ENCODE peak calls at places on chromosomes 4 and X, in six cellular contexts. One of them, this sample, is unnamed.

GRCh38 chr4:139416073-139416673 is 37.7 kb upstream of the RAB33B start:
- DNase-seq in esophagus muscularis mucosa: no peak
- DNase-seq in left lung: no peak
- DNase-seq in upper lobe of right lung: no peak
- DNase-seq in suprapubic skin: no peak
- DNase-seq in cardiac muscle cell: peak; percentile 77
- DNase-seq in this sample: no peak

GRCh38 chr4:136680271-136680670 is 852.0 kb downstream of the PCDH18 start:
- DNase-seq in esophagus muscularis mucosa: no peak
- DNase-seq in left lung: no peak
- DNase-seq in upper lobe of right lung: no peak
- DNase-seq in suprapubic skin: no peak
- DNase-seq in cardiac muscle cell: no peak
- DNase-seq in this sample: no peak

GRCh38 chrX:55336176-55336575 is 71.5 kb upstream of the PAGE3 start:
- DNase-seq in esophagus muscularis mucosa: no peak
- DNase-seq in left lung: no peak
- DNase-seq in upper lobe of right lung: no peak
- DNase-seq in suprapubic skin: no peak
- DNase-seq in cardiac muscle cell: no peak
- DNase-seq in this sample: no peak

GRCh38 chrX:22699591-22700091 is 300.1 kb upstream of the DDX53 start:
- DNase-seq in esophagus muscularis mucosa: no peak
- DNase-seq in left lung: no peak
- DNase-seq in upper lobe of right lung: no peak
- DNase-seq in suprapubic skin: no peak
- DNase-seq in cardiac muscle cell: no peak
- DNase-seq in this sample: no peak

GRCh38 chr4:18020145-18020670 is 1.3 kb downstream of the LCORL start:
- DNase-seq in esophagus muscularis mucosa: no peak
- DNase-seq in left lung: no peak
- DNase-seq in upper lobe of right lung: no peak
- DNase-seq in suprapubic skin: no peak
- DNase-seq in cardiac muscle cell: peak; percentile 37
- DNase-seq in this sample: no peak

GRCh38 chr4:108683479-108683878 is 33.1 kb downstream of the OSTC start:
- DNase-seq in esophagus muscularis mucosa: no peak
- DNase-seq in left lung: no peak
- DNase-seq in upper lobe of right lung: no peak
- DNase-seq in suprapubic skin: no peak
- DNase-seq in cardiac muscle cell: peak; percentile 50
- DNase-seq in this sample: no peak

GRCh38 chr4:147480891-147481576 is at the start of gene EDNRA:
- DNase-seq in esophagus muscularis mucosa: no peak
- DNase-seq in left lung: peak; percentile 38
- DNase-seq in upper lobe of right lung: peak; percentile 71
- DNase-seq in suprapubic skin: no peak
- DNase-seq in cardiac muscle cell: peak; percentile 60
- DNase-seq in this sample: no peak

GRCh38 chrX:109927663-109928273 is 75.1 kb upstream of the TMEM164 start:
- DNase-seq in esophagus muscularis mucosa: no peak
- DNase-seq in left lung: no peak
- DNase-seq in upper lobe of right lung: no peak
- DNase-seq in suprapubic skin: no peak
- DNase-seq in cardiac muscle cell: no peak
- DNase-seq in this sample: no peak

GRCh38 chrX:154378059-154378798 is 866 bp upstream of the EMD start:
- DNase-seq in esophagus muscularis mucosa: no peak
- DNase-seq in left lung: peak; percentile 65
- DNase-seq in upper lobe of right lung: peak; percentile 86
- DNase-seq in suprapubic skin: no peak
- DNase-seq in cardiac muscle cell: peak; percentile 67
- DNase-seq in this sample: peak; percentile 89

GRCh38 chr4:53196872-53197759 is 168.7 kb downstream of the SCFD2 start:
- DNase-seq in esophagus muscularis mucosa: no peak
- DNase-seq in left lung: no peak
- DNase-seq in upper lobe of right lung: no peak
- DNase-seq in suprapubic skin: no peak
- DNase-seq in cardiac muscle cell: peak; percentile 95
- DNase-seq in this sample: no peak

DNA sequence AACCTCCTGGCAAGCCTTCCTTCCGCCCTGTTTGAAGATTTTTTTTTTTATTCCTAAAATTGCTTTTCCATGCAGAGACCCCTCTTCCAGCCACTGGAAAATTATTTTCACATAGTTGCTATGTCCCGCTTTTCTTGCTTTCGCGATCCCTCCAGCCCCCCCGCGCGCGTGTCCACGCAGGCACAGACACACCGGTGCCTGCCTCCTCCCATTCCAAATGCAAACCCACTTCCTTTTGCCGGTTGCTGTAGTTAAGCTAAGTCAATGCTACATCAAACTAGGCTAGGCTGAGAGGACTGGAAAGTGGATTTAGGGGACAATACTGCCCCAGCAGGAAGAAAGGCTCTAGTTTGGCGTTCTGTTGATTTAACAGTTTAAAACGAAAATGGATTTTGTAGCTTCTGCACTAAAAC is 111.0 kb downstream of the DHX15 start:
- DNase-seq in esophagus muscularis mucosa: no peak
- DNase-seq in left lung: no peak
- DNase-seq in upper lobe of right lung: no peak
- DNase-seq in suprapubic skin: no peak
- DNase-seq in cardiac muscle cell: peak; percentile 46
- DNase-seq in this sample: no peak
- TF ChIP-seq CTCF in esophagus muscularis mucosa: no peak
- TF ChIP-seq CTCF in left lung: no peak
- TF ChIP-seq CTCF in upper lobe of right lung: no peak
- TF ChIP-seq CTCF in suprapubic skin: no peak
- TF ChIP-seq CTCF in cardiac muscle cell: no peak
- TF ChIP-seq CTCF in this sample: no peak

DNA sequence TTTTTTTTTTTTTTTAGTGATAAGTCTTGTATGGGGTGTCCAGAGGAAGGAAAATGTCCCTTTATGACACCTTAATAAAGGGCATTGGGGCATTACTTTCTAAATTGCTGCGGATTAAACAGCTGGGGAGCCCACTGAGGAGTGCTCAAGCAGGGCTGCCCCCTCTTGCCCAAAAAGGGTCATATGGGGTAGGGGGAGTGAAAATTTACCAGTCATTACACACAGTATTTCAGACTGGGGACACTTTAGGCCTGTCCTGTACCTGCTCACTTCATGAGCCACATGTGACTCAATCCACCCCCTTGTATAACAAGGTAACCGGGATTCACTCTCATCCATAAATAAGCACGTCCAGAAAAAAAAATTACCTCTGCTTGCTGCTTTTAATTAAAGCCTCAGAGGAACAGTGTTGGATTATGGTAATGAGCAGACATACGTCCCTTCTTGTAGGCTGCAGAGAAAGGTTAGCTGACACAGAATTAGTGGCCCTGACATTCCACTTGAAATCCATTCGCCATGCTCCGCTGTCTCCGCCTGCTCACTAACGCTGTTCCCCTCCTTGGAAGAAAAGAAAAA is 1.8 kb downstream of the PRDM8 start:
- DNase-seq in esophagus muscularis mucosa: no peak
- DNase-seq in left lung: no peak
- DNase-seq in upper lobe of right lung: no peak
- DNase-seq in suprapubic skin: no peak
- DNase-seq in cardiac muscle cell: no peak
- DNase-seq in this sample: no peak
- H3K27me3 ChIP-seq in esophagus muscularis mucosa: no peaks in the 10 kb centered on the region
- H3K27me3 ChIP-seq in left lung: peaks cover 82% of the 10 kb centered on the region
- H3K27me3 ChIP-seq in upper lobe of right lung: peaks cover 80% of the 10 kb centered on the region
- H3K27me3 ChIP-seq in suprapubic skin: peaks cover 83% of the 10 kb centered on the region
- H3K27me3 ChIP-seq in cardiac muscle cell: peaks cover 100% of the 10 kb centered on the region
- H3K27me3 ChIP-seq in this sample: peaks cover 73% of the 10 kb centered on the region

DNA sequence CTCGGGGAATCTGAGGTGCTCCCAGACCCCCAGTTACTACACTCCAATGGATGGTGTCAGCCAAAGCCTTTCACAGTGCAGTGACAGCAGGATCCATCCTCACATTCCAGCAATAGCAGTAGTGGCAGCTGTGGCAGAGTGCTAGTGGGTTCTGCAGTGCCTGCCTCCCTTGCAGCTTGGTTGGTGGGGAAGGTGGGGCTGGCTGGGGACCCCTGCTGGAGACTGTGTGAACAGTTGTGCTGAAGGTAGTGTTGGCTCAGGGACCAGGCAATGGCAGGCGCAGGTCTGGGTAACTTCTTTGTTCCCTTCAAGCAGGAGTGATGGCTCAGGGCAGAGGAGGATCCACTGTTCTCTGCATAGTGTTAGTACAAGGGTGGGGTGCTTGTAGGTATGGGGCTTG is 343.7 kb upstream of the TRAM1L1 start:
- DNase-seq in esophagus muscularis mucosa: no peak
- DNase-seq in left lung: no peak
- DNase-seq in upper lobe of right lung: no peak
- DNase-seq in suprapubic skin: no peak
- DNase-seq in cardiac muscle cell: no peak
- DNase-seq in this sample: peak; percentile 59
- TF ChIP-seq CTCF in esophagus muscularis mucosa: no peak
- TF ChIP-seq CTCF in left lung: no peak
- TF ChIP-seq CTCF in upper lobe of right lung: no peak
- TF ChIP-seq CTCF in suprapubic skin: no peak
- TF ChIP-seq CTCF in cardiac muscle cell: no peak
- TF ChIP-seq CTCF in this sample: no peak

GRCh38 chrX:40414335-40414734 is 166.4 kb upstream of the ATP6AP2 start:
- DNase-seq in esophagus muscularis mucosa: no peak
- DNase-seq in left lung: no peak
- DNase-seq in upper lobe of right lung: no peak
- DNase-seq in suprapubic skin: no peak
- DNase-seq in cardiac muscle cell: no peak
- DNase-seq in this sample: no peak

GRCh38 chrX:40420899-40421729 is 159.7 kb upstream of the ATP6AP2 start:
- DNase-seq in esophagus muscularis mucosa: no peak
- DNase-seq in left lung: no peak
- DNase-seq in upper lobe of right lung: no peak
- DNase-seq in suprapubic skin: no peak
- DNase-seq in cardiac muscle cell: peak; percentile 42
- DNase-seq in this sample: no peak

GRCh38 chrX:40415675-40416074 is 165.1 kb upstream of the ATP6AP2 start:
- DNase-seq in esophagus muscularis mucosa: no peak
- DNase-seq in left lung: no peak
- DNase-seq in upper lobe of right lung: no peak
- DNase-seq in suprapubic skin: no peak
- DNase-seq in cardiac muscle cell: no peak
- DNase-seq in this sample: no peak

GRCh38 chrX:40422021-40422420 is 158.7 kb upstream of the ATP6AP2 start:
- DNase-seq in esophagus muscularis mucosa: no peak
- DNase-seq in left lung: no peak
- DNase-seq in upper lobe of right lung: no peak
- DNase-seq in suprapubic skin: no peak
- DNase-seq in cardiac muscle cell: no peak
- DNase-seq in this sample: no peak

GRCh38 chrX:40418413-40419195 is 162.2 kb upstream of the ATP6AP2 start:
- DNase-seq in esophagus muscularis mucosa: no peak
- DNase-seq in left lung: no peak
- DNase-seq in upper lobe of right lung: no peak
- DNase-seq in suprapubic skin: no peak
- DNase-seq in cardiac muscle cell: no peak
- DNase-seq in this sample: no peak
- H3K27me3 ChIP-seq in esophagus muscularis mucosa: no peaks in the 10 kb centered on the region
- H3K27me3 ChIP-seq in left lung: no peaks in the 10 kb centered on the region
- H3K27me3 ChIP-seq in upper lobe of right lung: no peaks in the 10 kb centered on the region
- H3K27me3 ChIP-seq in suprapubic skin: no peaks in the 10 kb centered on the region
- H3K27me3 ChIP-seq in cardiac muscle cell: no peaks in the 10 kb centered on the region
- H3K27me3 ChIP-seq in this sample: peaks cover 4% of the 10 kb centered on the region

GRCh38 chr4:48205092-48205491 is 64.5 kb downstream of the TEC start:
- DNase-seq in esophagus muscularis mucosa: no peak
- DNase-seq in left lung: no peak
- DNase-seq in upper lobe of right lung: no peak
- DNase-seq in suprapubic skin: no peak
- DNase-seq in cardiac muscle cell: peak; percentile 33
- DNase-seq in this sample: no peak
- TF ChIP-seq CTCF in esophagus muscularis mucosa: no peak
- TF ChIP-seq CTCF in left lung: no peak
- TF ChIP-seq CTCF in upper lobe of right lung: no peak
- TF ChIP-seq CTCF in suprapubic skin: no peak
- TF ChIP-seq CTCF in cardiac muscle cell: no peak
- TF ChIP-seq CTCF in this sample: no peak

DNA sequence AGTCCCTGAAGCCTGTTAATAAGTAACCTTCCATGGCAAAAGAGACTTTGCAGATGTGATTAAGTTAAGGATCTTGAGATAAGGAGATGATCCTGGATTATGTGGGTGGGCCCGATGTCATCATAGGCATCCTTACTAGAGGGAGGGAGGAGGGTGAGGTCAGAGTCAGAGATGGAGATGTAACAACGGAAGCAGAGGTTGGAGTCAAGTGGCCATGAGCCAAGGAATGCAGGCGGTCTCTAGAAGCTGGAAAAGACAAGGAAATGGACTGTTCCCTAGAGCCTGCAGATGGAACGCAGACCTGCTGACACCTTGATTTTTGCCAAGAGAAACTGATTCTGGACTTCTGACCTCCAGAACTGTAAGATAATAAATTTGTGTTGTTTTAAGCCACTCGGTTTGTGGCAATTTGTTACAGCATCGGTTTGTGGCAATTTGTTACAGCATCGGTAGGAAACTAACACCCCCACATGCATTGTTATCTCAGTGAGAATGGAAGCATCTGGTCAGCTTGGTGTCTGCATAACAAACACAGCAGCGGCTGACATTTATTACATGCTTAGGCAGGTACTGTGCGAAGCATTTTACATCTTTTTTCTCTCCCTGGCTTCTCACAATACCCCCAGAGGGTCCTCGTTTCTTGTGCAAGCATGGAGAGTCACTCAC is 55.6 kb downstream of the CLDN34 start:
- DNase-seq in esophagus muscularis mucosa: no peak
- DNase-seq in left lung: no peak
- DNase-seq in upper lobe of right lung: no peak
- DNase-seq in suprapubic skin: no peak
- DNase-seq in cardiac muscle cell: peak; percentile 88
- DNase-seq in this sample: no peak
- H3K27me3 ChIP-seq in esophagus muscularis mucosa: no peaks in the 10 kb centered on the region
- H3K27me3 ChIP-seq in left lung: no peaks in the 10 kb centered on the region
- H3K27me3 ChIP-seq in upper lobe of right lung: no peaks in the 10 kb centered on the region
- H3K27me3 ChIP-seq in suprapubic skin: no peaks in the 10 kb centered on the region
- H3K27me3 ChIP-seq in cardiac muscle cell: no peaks in the 10 kb centered on the region
- H3K27me3 ChIP-seq in this sample: no peaks in the 10 kb centered on the region

DNA sequence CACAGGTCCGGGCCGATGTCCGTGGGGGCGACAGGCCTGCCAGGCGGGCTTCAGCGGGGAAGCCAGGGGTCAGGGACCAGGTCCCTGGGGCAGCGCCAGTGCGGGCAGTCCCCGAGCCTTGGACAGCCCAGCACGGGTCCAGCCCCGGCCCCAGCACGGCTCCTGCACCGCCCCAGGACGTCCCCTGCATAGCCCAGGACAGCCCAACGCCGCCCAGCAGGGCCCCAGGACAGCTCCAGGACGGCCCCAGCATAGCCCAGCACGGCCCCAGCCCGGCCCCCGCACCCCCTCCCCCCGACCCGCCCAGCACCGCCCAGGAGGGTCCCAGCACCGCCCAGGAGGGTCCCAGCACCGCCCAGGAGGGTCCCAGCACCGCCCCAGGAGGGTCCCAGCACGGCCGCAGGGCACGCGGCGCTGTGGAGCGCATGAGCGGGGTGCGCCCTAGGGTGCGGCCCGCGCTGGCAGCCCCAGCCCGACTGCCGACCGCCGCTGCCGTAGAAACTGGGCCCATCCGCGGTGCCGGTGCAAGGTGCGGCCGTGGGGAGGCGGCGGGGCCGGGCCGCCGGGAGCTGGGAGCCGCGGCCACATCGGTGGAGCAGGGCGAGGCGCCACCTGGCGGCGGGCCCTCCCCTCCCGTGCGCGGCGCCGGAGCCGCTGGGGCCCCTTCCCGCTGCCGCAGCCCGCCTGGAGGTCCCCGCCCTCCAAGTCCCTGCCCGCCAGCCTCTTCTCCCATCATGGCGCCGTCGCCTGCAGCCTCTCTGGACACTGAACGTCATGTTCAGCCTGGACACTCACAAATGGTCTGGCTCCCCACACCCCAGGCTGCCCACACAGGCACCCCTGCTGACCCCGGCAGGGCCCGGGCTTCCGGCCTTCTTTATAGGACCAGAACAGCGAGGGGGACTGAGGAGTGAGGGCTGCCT is 106.8 kb upstream of the NKX1-1 start:
- DNase-seq in esophagus muscularis mucosa: no peak
- DNase-seq in left lung: no peak
- DNase-seq in upper lobe of right lung: peak; percentile 77
- DNase-seq in suprapubic skin: no peak
- DNase-seq in cardiac muscle cell: peak; percentile 40
- DNase-seq in this sample: peak; percentile 80
- TF ChIP-seq CTCF in esophagus muscularis mucosa: peak; percentile 33
- TF ChIP-seq CTCF in left lung: peak; percentile 66
- TF ChIP-seq CTCF in upper lobe of right lung: peak; percentile 49
- TF ChIP-seq CTCF in suprapubic skin: peak; percentile 78
- TF ChIP-seq CTCF in cardiac muscle cell: peak; percentile 36
- TF ChIP-seq CTCF in this sample: peak; percentile 69

This sample was measured in spleen.